ENCODE peak calls at places on chromosomes 7 and 10, in ten cellular contexts. O, U, I, E, Z, V, B, S, D and J are unnamed samples.

GRCh38 chr10:100081075-100082001 is at the start of gene CPN1:
- DNase-seq in B (no peak), Z (no peak), V (no peak), O (no peak), I (no peak), D (no peak), E (no peak), S (no peak), U (no peak), J (no peak)

GRCh38 chr7:1539346-1540321 is 9.1 kb downstream of the MAFK start:
- DNase-seq in Z (no peak), U (no peak), V (no peak), B (no peak), E (no peak), D (peak), S (no peak), O (no peak), I (no peak), J (peak)

GRCh38 chr7:150428671-150429451 is 21.6 kb upstream of the GIMAP8 start:
- DNase-seq in E (no peak), S (no peak), U (peak), V (no peak), I (peak), B (peak), D (peak), Z (peak), O (no peak), J (peak)

GRCh38 chr7:37489703-37490102 is 41.0 kb upstream of the ELMO1 start:
- DNase-seq in S (no peak), U (no peak), B (no peak), V (no peak), E (no peak), I (no peak), O (no peak), D (no peak), Z (no peak), J (no peak)

GRCh38 chr7:27585781-27586447 is 76.8 kb downstream of the HIBADH start:
- DNase-seq in D (no peak), E (no peak), S (no peak), Z (no peak), U (no peak), O (no peak), V (no peak), B (peak), I (no peak), J (no peak)

GRCh38 chr10:92486637-92487036 is 87.3 kb downstream of the IDE start:
- DNase-seq in V (no peak), U (no peak), O (no peak), D (peak), B (peak), S (no peak), Z (no peak), I (no peak), E (no peak), J (no peak)

GRCh38 chr7:74709880-74710671 is 52.6 kb downstream of the GTF2I start:
- DNase-seq in E (no peak), D (no peak), U (no peak), I (no peak), B (peak), V (no peak), Z (no peak), S (no peak), O (no peak), J (no peak)

GRCh38 chr10:62545667-62546066 is 171.5 kb downstream of the ZNF365 start:
- DNase-seq in I (no peak), Z (peak), O (peak), S (no peak), E (peak), B (peak), U (peak), V (no peak), D (peak), J (peak)

GRCh38 chr7:44145969-44146897 is 5.1 kb upstream of the MYL7 start:
- DNase-seq in I (no peak), D (peak), S (peak), B (peak), O (peak), V (peak), Z (peak), U (peak), E (peak), J (peak)

GRCh38 chr7:117809958-117810357 is 63.3 kb downstream of the CTTNBP2 start:
- DNase-seq in Z (no peak), V (no peak), U (no peak), O (peak), D (no peak), E (no peak), I (no peak), S (no peak), B (peak), J (no peak)